ENCODE peak calls at places on chromosome 3, in five cellular contexts. L is GM13977; W is left cardiac atrium; U is stimulated activated CD4-positive, alpha-beta T cell treated with anti-CD3 and anti-CD28 coated beads, Interleukin-4, amount 100 ng/mL, for 4 hours; T is GM23248. Z is an unnamed sample.
A peak's percentile ranks its signal among the peaks of the same experiment; 100 is the strongest.

GRCh38 chr3:11689749-11690148 is 46.0 kb upstream of the VGLL4 start:
- DNase-seq in L (no peak), W (no peak), U (no peak), T (no peak), Z (no peak)

GRCh38 chr3:71035886-71036285 is 547.6 kb downstream of the FOXP1 start:
- DNase-seq in L (no peak), W (no peak), U (no peak), T (no peak), Z (no peak)

GRCh38 chr3:24773798-24774197 is 279.1 kb upstream of the THRB start:
- DNase-seq in L (peak; percentile 22), W (peak; percentile 48), U (no peak), T (peak; percentile 68), Z (no peak)

GRCh38 chr3:119631529-119631928 is 28.9 kb downstream of the POPDC2 start:
- DNase-seq in L (no peak), W (no peak), U (no peak), T (no peak), Z (no peak)

GRCh38 chr3:56188201-56188600 is 280.1 kb downstream of the ERC2 start:
- DNase-seq in L (no peak), W (no peak), U (no peak), T (no peak), Z (no peak)

GRCh38 chr3:70312336-70312735 is at the start of gene MDFIC2:
- DNase-seq in L (no peak), W (no peak), U (no peak), T (no peak), Z (no peak)

GRCh38 chr3:189638276-189639031 is 7.3 kb downstream of the TP63 start:
- DNase-seq in L (no peak), W (no peak), U (no peak), T (no peak), Z (no peak)

GRCh38 chr3:57164217-57164605 is 942 bp downstream of the IL17RD start:
- DNase-seq in L (no peak), W (peak; percentile 67), U (peak; percentile 13), T (peak; percentile 74), Z (peak; percentile 62)

GRCh38 chr3:9316881-9317341 is 45.9 kb upstream of the THUMPD3 start:
- DNase-seq in L (no peak), W (peak; percentile 28), U (no peak), T (peak; percentile 76), Z (peak; percentile 66)

GRCh38 chr3:56801151-56801596 is 575 bp downstream of the ARHGEF3 start:
- DNase-seq in L (no peak), W (no peak), U (no peak), T (no peak), Z (no peak)

GRCh38 chr3:72375237-72376154 is 472.7 kb downstream of the SHQ1 start:
- DNase-seq in L (peak; percentile 55), W (no peak), U (peak; percentile 49), T (no peak), Z (no peak)

GRCh38 chr3:146159616-146160232 is 1.3 kb downstream of the PLOD2 start:
- DNase-seq in L (no peak), W (no peak), U (no peak), T (no peak), Z (no peak)

GRCh38 chr3:145807990-145808389 is 353.0 kb downstream of the PLOD2 start:
- DNase-seq in L (no peak), W (peak; percentile 37), U (no peak), T (peak; percentile 6), Z (peak; percentile 56)

GRCh38 chr3:72756900-72757299 is 91.3 kb downstream of the SHQ1 start:
- DNase-seq in L (peak; percentile 67), W (no peak), U (no peak), T (no peak), Z (no peak)

GRCh38 chr3:196537319-196537984 is 22.3 kb upstream of the SMCO1 start:
- DNase-seq in L (peak; percentile 67), W (peak; percentile 35), U (peak; percentile 61), T (peak; percentile 55), Z (peak; percentile 69)

GRCh38 chr3:39327053-39327745 is 2.3 kb upstream of the CCR8 start:
- DNase-seq in L (no peak), W (no peak), U (no peak), T (no peak), Z (no peak)

GRCh38 chr3:112847692-112848091 is 1.0 kb upstream of the CD200R1L start:
- DNase-seq in L (no peak), W (no peak), U (no peak), T (no peak), Z (no peak)

GRCh38 chr3:69921651-69922050 is 77.9 kb upstream of the SAMMSON start:
- DNase-seq in L (no peak), W (no peak), U (no peak), T (no peak), Z (no peak)

GRCh38 chr3:13282986-13283876 is 136.9 kb downstream of the NUP210 start:
- DNase-seq in L (peak; percentile 69), W (no peak), U (peak; percentile 35), T (peak; percentile 40), Z (no peak)

GRCh38 chr3:45712434-45713110 is 23.4 kb downstream of the SACM1L start:
- DNase-seq in L (no peak), W (no peak), U (no peak), T (peak; percentile 18), Z (no peak)

Z was measured in right cardiac atrium.